ENCODE peak calls at places on chromosomes 1 and 21, in eight cellular contexts. D is lower lobe of right lung, F is right lobe of liver, Y is foreskin fibroblast, B is mammary epithelial cell, Z is lower leg skin, R is GM06990, E is transverse colon. X is an unnamed sample.
A peak's percentile ranks its signal among the peaks of the same experiment; 100 is the strongest.

GRCh38 chr1:241269116-241269515 is 87.9 kb downstream of the RGS7 start:
- DNase-seq in D (no peak), E (no peak), R (no peak), Y (no peak), Z (no peak), B (no peak), F (peak; percentile 24), X (no peak)

GRCh38 chr1:27356628-27357280 is 10.0 kb downstream of the MAP3K6 start:
- DNase-seq in F (no peak), Y (no peak), D (peak; percentile 57), R (no peak), E (peak; percentile 87), Z (no peak), B (no peak), X (no peak)

GRCh38 chr1:166032901-166033371 is 133.9 kb downstream of the FAM78B start:
- DNase-seq in B (no peak), Z (peak; percentile 70), E (no peak), Y (no peak), R (no peak), D (no peak), F (peak; percentile 81), X (no peak)

GRCh38 chr1:3678361-3679097 is 26.2 kb downstream of the TP73 start:
- DNase-seq in B (no peak), D (no peak), Z (no peak), R (peak; percentile 52), Y (no peak), E (no peak), F (peak; percentile 19), X (no peak)

GRCh38 chr1:58255192-58255591 is 291.3 kb downstream of the OMA1 start:
- DNase-seq in F (no peak), E (no peak), Z (no peak), D (no peak), B (no peak), R (no peak), Y (no peak), X (no peak)

GRCh38 chr21:45018131-45019075 is 56.0 kb upstream of the ADARB1 start:
- DNase-seq in F (peak; percentile 17), R (no peak), Y (peak; percentile 34), D (peak; percentile 42), Z (peak; percentile 85), B (no peak), E (peak; percentile 9), X (no peak)

GRCh38 chr1:10324627-10325026 is 74.2 kb upstream of the PGD start:
- DNase-seq in F (no peak), R (no peak), Z (no peak), B (no peak), E (no peak), D (no peak), Y (no peak), X (no peak)

GRCh38 chr21:28220670-28221069 is 772.0 kb downstream of the LTN1 start:
- DNase-seq in Z (no peak), E (no peak), B (no peak), R (no peak), F (no peak), Y (no peak), D (no peak), X (no peak)

GRCh38 chr1:145785481-145785880 is 38.4 kb downstream of the RNF115 start:
- DNase-seq in R (no peak), F (no peak), D (no peak), E (no peak), Y (peak; percentile 29), Z (no peak), B (peak; percentile 17), X (no peak)

GRCh38 chr1:67957026-67957425 is 93.4 kb downstream of the DIRAS3 start:
- DNase-seq in R (no peak), B (no peak), Z (no peak), Y (peak; percentile 76), D (no peak), E (no peak), F (no peak), X (no peak)

GRCh38 chr1:171141336-171142051 is 43.6 kb upstream of the FMO2 start:
- DNase-seq in R (no peak), Y (peak; percentile 97), E (peak; percentile 14), Z (no peak), D (no peak), F (peak; percentile 27), B (no peak), X (peak; percentile 64)

GRCh38 chr1:164565356-164565755 is 6.4 kb downstream of the PBX1 start:
- DNase-seq in E (no peak), R (no peak), B (no peak), F (no peak), D (no peak), Z (no peak), Y (no peak), X (no peak)

GRCh38 chr1:197521118-197521739 is 253.2 kb downstream of the CRB1 start:
- DNase-seq in F (no peak), D (no peak), R (peak; percentile 13), Z (no peak), B (peak; percentile 17), Y (peak; percentile 59), E (no peak), X (no peak)

GRCh38 chr1:3078941-3079340 is 9.9 kb downstream of the PRDM16 start:
- DNase-seq in F (no peak), Z (no peak), D (no peak), R (no peak), B (no peak), E (no peak), Y (no peak), X (no peak)

GRCh38 chr21:32776743-32777142 is 5.2 kb upstream of the PAXBP1 start:
- DNase-seq in R (no peak), E (no peak), Y (no peak), B (no peak), Z (no peak), F (no peak), D (no peak), X (no peak)

GRCh38 chr21:27112186-27112585 is 145.3 kb upstream of the ADAMTS5 start:
- DNase-seq in E (no peak), Z (no peak), F (no peak), B (peak; percentile 76), Y (peak; percentile 9), D (no peak), R (no peak), X (no peak)

GRCh38 chr1:181635108-181635507 is 151.8 kb downstream of the CACNA1E start:
- DNase-seq in Y (no peak), R (no peak), E (no peak), F (no peak), Z (no peak), B (no peak), D (no peak), X (no peak)

GRCh38 chr1:181630398-181630797 is 147.1 kb downstream of the CACNA1E start:
- DNase-seq in E (no peak), B (no peak), Y (no peak), F (no peak), R (no peak), D (no peak), Z (no peak), X (no peak)

GRCh38 chr1:181632960-181633359 is 149.6 kb downstream of the CACNA1E start:
- DNase-seq in Y (no peak), F (no peak), E (no peak), B (no peak), R (no peak), Z (no peak), D (no peak), X (no peak)

GRCh38 chr1:181632492-181632891 is 149.2 kb downstream of the CACNA1E start:
- DNase-seq in R (no peak), F (no peak), E (no peak), D (no peak), Z (no peak), Y (no peak), B (no peak), X (no peak)

GRCh38 chr1:181630838-181631237 is 147.5 kb downstream of the CACNA1E start:
- DNase-seq in Z (no peak), B (no peak), Y (no peak), D (peak; percentile 64), F (peak; percentile 38), E (no peak), R (no peak), X (no peak)
- H3K4me3 ChIP-seq in Z (no peak overlapping the region), B (no peak overlapping the region), Y (no peak overlapping the region), D (no peak overlapping the region), F (no peak overlapping the region), E (no peak overlapping the region), R (no peak overlapping the region), X (no peak overlapping the region)

GRCh38 chr1:222555992-222556615 is 8.2 kb upstream of the HHIPL2 start:
- DNase-seq in Z (no peak), D (no peak), R (no peak), B (no peak), Y (peak; percentile 18), E (no peak), F (peak; percentile 44), X (no peak)

GRCh38 chr1:222557574-222557973 is 9.7 kb upstream of the HHIPL2 start:
- DNase-seq in E (no peak), Y (no peak), F (no peak), B (no peak), D (no peak), R (no peak), Z (no peak), X (no peak)

GRCh38 chr1:222557148-222557547 is 9.2 kb upstream of the HHIPL2 start:
- DNase-seq in F (no peak), Y (peak; percentile 46), Z (no peak), E (no peak), B (no peak), D (no peak), R (no peak), X (no peak)

GRCh38 chr1:222561656-222562055 is 13.8 kb upstream of the HHIPL2 start:
- DNase-seq in Y (no peak), E (no peak), F (no peak), Z (no peak), R (no peak), B (no peak), D (no peak), X (no peak)
- TF ChIP-seq CTCF in Y (no peak), E (no peak), F (no peak), Z (no peak), R (no peak), B (no peak), D (no peak), X (no peak)

GRCh38 chr1:114340906-114341698 is 169.9 kb downstream of the TRIM33 start:
- DNase-seq in F (no peak), E (no peak), Y (no peak), B (no peak), R (no peak), D (no peak), Z (no peak), X (no peak)
- H3K4me3 ChIP-seq in F (no peak overlapping the region), E (no peak overlapping the region), Y (no peak overlapping the region), B (no peak overlapping the region), R (no peak overlapping the region), D (no peak overlapping the region), Z (no peak overlapping the region), X (no peak overlapping the region)

GRCh38 chr1:14767075-14767474 is 168.6 kb downstream of the KAZN start:
- DNase-seq in Z (no peak), D (no peak), Y (no peak), E (no peak), F (no peak), B (no peak), R (no peak), X (no peak)

GRCh38 chr1:14768589-14769304 is 170.3 kb downstream of the KAZN start:
- DNase-seq in D (no peak), E (no peak), R (no peak), B (no peak), Y (no peak), Z (no peak), F (no peak), X (no peak)

GRCh38 chr1:14765773-14766172 is 167.3 kb downstream of the KAZN start:
- DNase-seq in Y (no peak), E (no peak), D (no peak), Z (peak; percentile 92), F (no peak), R (no peak), B (peak; percentile 95), X (no peak)

GRCh38 chr1:14773621-14774020 is 175.1 kb downstream of the KAZN start:
- DNase-seq in D (no peak), Z (no peak), B (no peak), F (no peak), Y (no peak), R (no peak), E (no peak), X (no peak)

GRCh38 chr1:14769486-14770274 is 171.2 kb downstream of the KAZN start:
- DNase-seq in D (no peak), Z (no peak), R (no peak), Y (no peak), B (no peak), E (no peak), F (no peak), X (no peak)
- TF ChIP-seq CTCF in D (no peak), Z (no peak), R (no peak), Y (no peak), B (peak; percentile 7), E (no peak), F (no peak), X (no peak)